ENCODE peak calls at places on chromosomes 6 and 20, in nine cellular contexts. G is ovary, A is tibial nerve, N is Peyer's patch, W is spleen, R is adrenal gland, I is A549, Z is transverse colon, O is thyroid gland. Q is an unnamed sample.

GRCh38 chr20:13930246-13930645 is 60.2 kb downstream of the SEL1L2 start:
- DNase-seq in R (no peak), W (no peak), Z (no peak), I (no peak), A (no peak), N (no peak), O (no peak), G (no peak), Q (no peak)

GRCh38 chr20:48457261-48458002 is 370.4 kb downstream of the PREX1 start:
- DNase-seq in R (no peak), A (no peak), G (no peak), N (no peak), W (no peak), Z (no peak), O (no peak), I (no peak), Q (no peak)

GRCh38 chr6:90860822-90861601 is 274.1 kb upstream of the MAP3K7 start:
- DNase-seq in A (no peak), N (no peak), W (no peak), R (no peak), G (no peak), O (no peak), I (peak), Z (no peak), Q (no peak)

GRCh38 chr6:9064156-9064555 is 628.8 kb upstream of the SLC35B3 start:
- DNase-seq in N (no peak), I (no peak), G (no peak), A (no peak), Z (no peak), W (no peak), O (no peak), R (no peak), Q (no peak)

GRCh38 chr6:47405273-47405672 is 72.3 kb upstream of the CD2AP start:
- DNase-seq in G (no peak), W (no peak), N (peak), Z (peak), I (peak), R (no peak), A (no peak), O (peak), Q (no peak)

GRCh38 chr6:87165169-87165568 is 9.8 kb downstream of the ZNF292 start:
- DNase-seq in O (no peak), A (no peak), Z (no peak), R (no peak), N (no peak), G (no peak), W (no peak), I (no peak), Q (no peak)

GRCh38 chr20:51190783-51191180 is 167.9 kb upstream of the KCNG1 start:
- DNase-seq in W (no peak), Z (no peak), N (no peak), I (no peak), R (no peak), A (no peak), O (no peak), G (no peak), Q (no peak)

GRCh38 chr20:34842143-34842542 is 16.7 kb upstream of the NCOA6 start:
- DNase-seq in N (no peak), G (no peak), A (no peak), O (no peak), Z (no peak), I (no peak), R (no peak), W (no peak), Q (no peak)

GRCh38 chr6:39978240-39978639 is 44.0 kb upstream of the MOCS1 start:
- DNase-seq in R (no peak), A (no peak), W (no peak), Z (peak), G (no peak), O (no peak), N (no peak), I (no peak), Q (no peak)

GRCh38 chr6:17291778-17292177 is 10.6 kb downstream of the RBM24 start:
- DNase-seq in A (no peak), W (no peak), Z (no peak), I (no peak), G (no peak), N (no peak), R (no peak), O (no peak), Q (no peak)

GRCh38 chr6:122886475-122886874 is 97.4 kb downstream of the SMPDL3A start:
- DNase-seq in O (no peak), I (no peak), Z (no peak), W (no peak), G (no peak), A (no peak), N (no peak), R (no peak), Q (no peak)

GRCh38 chr6:161031721-161032495 is 40.3 kb downstream of the MAP3K4 start:
- DNase-seq in N (no peak), O (no peak), I (no peak), W (no peak), R (no peak), A (no peak), Z (no peak), G (no peak), Q (no peak)

GRCh38 chr6:99434702-99435530 is 9.8 kb upstream of the PNISR start:
- DNase-seq in I (peak), W (no peak), G (no peak), A (no peak), O (no peak), N (no peak), Z (no peak), R (no peak), Q (no peak)

GRCh38 chr6:56450882-56451739 is 191.6 kb downstream of the DST start:
- DNase-seq in R (peak), N (no peak), Z (peak), O (peak), A (no peak), I (no peak), G (peak), W (no peak), Q (peak)

GRCh38 chr20:17570347-17571152 is 675 bp downstream of the DSTN start:
- DNase-seq in A (peak), Z (peak), G (peak), W (no peak), I (peak), N (peak), O (peak), R (peak), Q (peak)

GRCh38 chr6:152004036-152004566 is 196.6 kb downstream of the ESR1 start:
- DNase-seq in N (no peak), W (no peak), G (no peak), O (no peak), Z (no peak), R (no peak), A (no peak), I (no peak), Q (no peak)

GRCh38 chr6:11909696-11910132 is 102.4 kb upstream of the HIVEP1 start:
- DNase-seq in Z (no peak), R (no peak), A (no peak), O (no peak), N (no peak), I (no peak), W (no peak), G (no peak), Q (no peak)

GRCh38 chr20:48616481-48616880 is 211.3 kb downstream of the PREX1 start:
- DNase-seq in O (no peak), G (peak), Z (no peak), R (no peak), N (no peak), W (peak), A (no peak), I (no peak), Q (peak)

GRCh38 chr6:31870385-31870921 is 7.8 kb upstream of the NEU1 start:
- DNase-seq in O (peak), N (no peak), I (no peak), Z (no peak), W (no peak), A (no peak), R (peak), G (no peak), Q (no peak)

GRCh38 chr6:119880840-119881239 is 531.3 kb upstream of the MAN1A1 start:
- DNase-seq in G (no peak), W (no peak), Z (no peak), R (no peak), A (no peak), N (no peak), O (no peak), I (no peak), Q (no peak)

GRCh38 chr6:147131728-147132127 is 72.5 kb upstream of the STXBP5 start:
- DNase-seq in Z (no peak), A (no peak), I (peak), W (no peak), O (no peak), G (no peak), R (no peak), N (no peak), Q (no peak)

GRCh38 chr6:134029495-134030455 is 22.6 kb downstream of the SLC2A12 start:
- DNase-seq in A (no peak), Z (no peak), N (no peak), O (no peak), R (no peak), W (no peak), I (peak), G (no peak), Q (no peak)

GRCh38 chr6:164022632-164023031 is 608.1 kb downstream of the QKI start:
- DNase-seq in W (peak), O (no peak), R (no peak), A (no peak), G (no peak), Z (no peak), I (no peak), N (no peak), Q (no peak)

GRCh38 chr6:34484391-34484790 is 18.5 kb downstream of the PACSIN1 start:
- DNase-seq in R (no peak), G (no peak), N (no peak), Z (no peak), I (no peak), O (no peak), A (no peak), W (no peak), Q (no peak)

GRCh38 chr6:97203343-97203742 is 79.7 kb downstream of the MMS22L start:
- DNase-seq in R (no peak), N (no peak), W (no peak), Z (no peak), I (no peak), O (no peak), G (no peak), A (no peak), Q (no peak)

GRCh38 chr20:34375977-34376430 is 12.9 kb downstream of the ITCH start:
- DNase-seq in G (no peak), Z (no peak), R (no peak), O (no peak), W (no peak), I (no peak), A (no peak), N (peak), Q (no peak)

GRCh38 chr20:11585752-11586352 is 331.8 kb upstream of the BTBD3 start:
- DNase-seq in O (no peak), R (no peak), W (no peak), G (no peak), Z (no peak), N (no peak), I (peak), A (no peak), Q (no peak)

GRCh38 chr6:108560463-108561308 is at the start of gene FOXO3:
- DNase-seq in I (peak), G (peak), Z (peak), W (peak), R (peak), O (peak), N (peak), A (peak), Q (peak)

GRCh38 chr20:61814244-61814643 is 251.4 kb downstream of the TAF4 start:
- DNase-seq in R (no peak), W (peak), Z (no peak), I (no peak), N (no peak), A (no peak), O (no peak), G (no peak), Q (no peak)
- TF ChIP-seq CTCF in R (no peak), W (no peak), Z (no peak), I (no peak), N (no peak), A (no peak), O (no peak), G (no peak), Q (no peak)

DNA sequence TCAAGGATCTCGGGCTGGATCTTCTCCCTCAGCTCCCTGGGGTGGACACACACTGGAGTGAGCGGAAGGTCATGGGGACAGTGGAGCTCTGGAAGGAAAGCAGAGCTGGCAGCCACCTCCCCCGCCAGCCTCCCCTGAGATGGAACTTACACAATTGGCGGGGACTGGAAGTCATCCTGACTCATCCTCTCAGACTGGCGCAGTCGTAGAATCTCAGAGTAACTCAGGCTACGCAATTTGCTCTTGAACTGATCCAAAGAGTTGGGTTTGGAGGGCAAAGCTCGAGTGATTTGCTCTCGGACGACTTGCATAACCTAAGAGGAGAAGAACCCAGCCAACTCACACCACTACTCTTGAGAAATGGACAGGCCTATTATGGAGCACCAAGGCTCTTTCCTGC is 34.8 kb downstream of the ELMO2 start:
- DNase-seq in W (no peak), R (no peak), O (no peak), Z (no peak), I (no peak), G (no peak), A (no peak), N (no peak), Q (no peak)
- H3K4me3 ChIP-seq in W (no peak), R (no peak), O (no peak), Z (no peak), I (no peak), G (no peak), A (no peak), N (no peak), Q (no peak)

GRCh38 chr6:41723178-41723935 is 12.1 kb downstream of the TFEB start:
- DNase-seq in Z (peak), G (no peak), A (peak), R (peak), N (peak), O (peak), I (peak), W (peak), Q (peak)
- TF ChIP-seq POLR2A in Z (peak), G (no peak), A (no peak), R (no peak), N (no peak), O (no peak), I (peak), W (no peak), Q (peak)

GRCh38 chr6:137870744-137871247 is 3.7 kb downstream of the TNFAIP3 start:
- DNase-seq in Z (no peak), G (no peak), N (peak), I (no peak), R (no peak), W (no peak), A (no peak), O (no peak), Q (no peak)
- TF ChIP-seq CTCF in Z (peak), G (no peak), N (peak), I (no peak), R (no peak), W (peak), A (no peak), O (peak), Q (no peak)

GRCh38 chr20:3161316-3162079 is 1.8 kb upstream of the FASTKD5 start:
- DNase-seq in R (no peak), I (no peak), N (no peak), A (no peak), G (no peak), Z (no peak), O (no peak), W (no peak), Q (no peak)

GRCh38 chr20:3157817-3158216 is 1.8 kb downstream of the FASTKD5 start:
- DNase-seq in A (no peak), I (no peak), Z (no peak), R (no peak), W (no peak), G (no peak), N (no peak), O (no peak), Q (no peak)

GRCh38 chr20:3158968-3159431 is 665 bp downstream of the FASTKD5 start:
- DNase-seq in N (no peak), R (no peak), W (no peak), G (no peak), I (peak), A (no peak), Z (no peak), O (no peak), Q (no peak)

GRCh38 chr20:3162080-3162611 is 2.5 kb upstream of the FASTKD5 start:
- DNase-seq in N (no peak), O (peak), A (no peak), G (no peak), I (no peak), Z (no peak), W (no peak), R (no peak), Q (no peak)

GRCh38 chr20:3160418-3160817 is 753 bp upstream of the FASTKD5 start:
- DNase-seq in N (no peak), A (no peak), Z (no peak), O (no peak), W (no peak), I (no peak), R (no peak), G (no peak), Q (no peak)
- H3K4me3 ChIP-seq in N (no peak), A (no peak), Z (peak), O (no peak), W (no peak), I (peak), R (no peak), G (no peak), Q (peak)

GRCh38 chr6:33273129-33273923 is 1.5 kb downstream of the RPS18 start:
- DNase-seq in I (no peak), A (no peak), O (no peak), N (no peak), W (no peak), G (no peak), R (no peak), Z (no peak), Q (no peak)

GRCh38 chr6:33272358-33273128 is 668 bp downstream of the RPS18 start:
- DNase-seq in O (no peak), R (no peak), W (no peak), N (no peak), Z (no peak), A (no peak), I (no peak), G (no peak), Q (no peak)

GRCh38 chr6:33276581-33276863 is 401 bp upstream of the B3GALT4 start:
- DNase-seq in A (no peak), I (no peak), O (no peak), W (no peak), R (no peak), G (no peak), N (no peak), Z (no peak), Q (no peak)

GRCh38 chr6:33271608-33272357 is at the start of the genes RPS18 and VPS52:
- DNase-seq in G (peak), A (peak), I (peak), R (peak), O (peak), N (peak), W (peak), Z (peak), Q (peak)

GRCh38 chr6:33273924-33274902 is 2.3 kb downstream of the RPS18 start:
- DNase-seq in W (no peak), Z (no peak), O (no peak), R (no peak), N (no peak), A (no peak), I (no peak), G (no peak), Q (no peak)
- TF ChIP-seq POLR2A in W (no peak), Z (no peak), O (no peak), R (no peak), N (no peak), A (no peak), I (no peak), G (no peak), Q (no peak)

GRCh38 chr6:45946887-45947286 is 68.8 kb downstream of the CLIC5 start:
- DNase-seq in A (no peak), R (no peak), W (no peak), I (no peak), O (no peak), N (no peak), Z (no peak), G (no peak), Q (no peak)

GRCh38 chr6:45942953-45943352 is 72.7 kb downstream of the CLIC5 start:
- DNase-seq in N (no peak), O (no peak), W (no peak), I (no peak), R (no peak), A (no peak), G (no peak), Z (no peak), Q (no peak)

GRCh38 chr6:45947807-45948206 is 67.9 kb downstream of the CLIC5 start:
- DNase-seq in I (no peak), O (no peak), N (no peak), W (no peak), A (no peak), G (no peak), R (no peak), Z (no peak), Q (no peak)

GRCh38 chr6:45949256-45949655 is 66.4 kb downstream of the CLIC5 start:
- DNase-seq in I (no peak), G (no peak), Z (peak), W (no peak), O (no peak), N (no peak), R (no peak), A (no peak), Q (no peak)

DNA sequence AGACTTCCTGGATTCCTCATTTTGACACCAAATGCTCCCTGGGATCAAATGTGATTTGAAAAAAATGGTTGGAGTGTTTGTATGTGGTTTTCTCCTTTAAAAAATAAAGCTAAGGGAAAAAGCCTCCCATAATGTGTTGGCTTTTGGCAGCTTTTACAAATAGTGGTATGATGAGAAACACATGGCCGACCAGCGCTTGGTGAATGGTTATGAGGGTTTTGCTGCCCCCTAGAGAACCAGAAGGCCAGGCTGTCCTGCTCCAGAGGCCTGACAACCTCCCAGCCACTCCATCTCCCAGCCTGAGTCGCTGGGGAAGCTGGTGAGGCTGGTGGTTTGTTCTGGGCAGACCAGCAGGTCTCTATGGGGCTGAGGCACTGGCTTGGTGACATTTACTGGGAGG is 69.3 kb downstream of the CLIC5 start:
- DNase-seq in G (peak), O (peak), R (peak), N (no peak), I (peak), W (no peak), A (peak), Z (no peak), Q (peak)
- TF ChIP-seq CTCF in G (no peak), O (no peak), R (peak), N (no peak), I (no peak), W (peak), A (no peak), Z (no peak), Q (peak)

DNA sequence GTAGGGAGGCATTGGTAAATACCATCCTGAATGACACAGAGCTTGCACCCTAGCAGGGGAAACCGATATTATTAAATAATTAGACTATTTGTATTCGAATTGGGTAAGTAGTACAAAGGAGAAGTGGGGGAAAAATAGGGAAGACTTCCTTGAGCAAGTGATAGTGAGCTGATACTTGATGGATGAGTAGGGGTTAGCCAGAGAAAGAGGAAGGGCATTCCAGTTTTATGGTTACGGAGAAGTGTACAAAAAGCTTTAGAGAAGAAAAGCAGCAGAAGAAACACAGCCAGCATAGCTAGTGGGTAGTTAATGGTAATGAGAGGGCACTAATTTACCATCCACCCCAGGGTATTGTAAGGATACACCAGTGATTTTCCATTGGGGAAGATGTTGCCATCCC is 1.6 kb downstream of the RIOK1 start:
- DNase-seq in W (no peak), G (no peak), O (no peak), R (no peak), Z (no peak), N (no peak), A (no peak), I (no peak), Q (no peak)
- H3K4me3 ChIP-seq in W (no peak), G (no peak), O (no peak), R (no peak), Z (no peak), N (no peak), A (no peak), I (peak), Q (peak)

Q was measured in heart left ventricle.